ENCODE peak calls at places on chromosomes 7 and 10, in four cellular contexts. M, D, C and F are unnamed samples.

GRCh38 chr10:132844069-132844809 is 58.3 kb upstream of the NKX6-2 start:
- DNase-seq in M (no peak), D (no peak), C (no peak), F (no peak)

GRCh38 chr10:82889703-82890102 is 1014.7 kb downstream of the NRG3 start:
- DNase-seq in M (no peak), D (no peak), C (no peak), F (no peak)

GRCh38 chr10:128463991-128464755 is 337.9 kb upstream of the MKI67 start:
- DNase-seq in M (peak; percentile 50), D (peak; percentile 14), C (no peak), F (no peak)

GRCh38 chr10:72567421-72567820 is 58.5 kb downstream of the MICU1 start:
- DNase-seq in M (no peak), D (no peak), C (no peak), F (no peak)

GRCh38 chr7:6606866-6607583 is 8.4 kb upstream of the ZNF853 start:
- DNase-seq in M (no peak), D (no peak), C (no peak), F (no peak)

GRCh38 chr10:88813200-88813599 is 10.7 kb downstream of the LIPM start:
- DNase-seq in M (no peak), D (no peak), C (no peak), F (no peak)

GRCh38 chr7:114243019-114243507 is 171.6 kb upstream of the FOXP2 start:
- DNase-seq in M (no peak), D (no peak), C (no peak), F (no peak)

GRCh38 chr7:19834566-19834965 is 61.1 kb upstream of the TMEM196 start:
- DNase-seq in M (no peak), D (no peak), C (no peak), F (no peak)

GRCh38 chr10:36802523-36803153 is 322.8 kb upstream of the ANKRD30A start:
- DNase-seq in M (no peak), D (no peak), C (no peak), F (no peak)

GRCh38 chr7:98511175-98511574 is 105.9 kb upstream of the NPTX2 start:
- DNase-seq in M (no peak), D (no peak), C (no peak), F (no peak)

GRCh38 chr10:3372284-3372683 is 199.7 kb upstream of the PITRM1 start:
- DNase-seq in M (no peak), D (no peak), C (no peak), F (no peak)

GRCh38 chr7:120582916-120583315 is 275.0 kb downstream of the TSPAN12 start:
- DNase-seq in M (no peak), D (no peak), C (no peak), F (no peak)

GRCh38 chr7:28411876-28412662 is at the start of gene CREB5:
- DNase-seq in M (peak; percentile 55), D (no peak), C (no peak), F (no peak)

GRCh38 chr7:157043745-157044144 is 33.3 kb upstream of the MNX1 start:
- DNase-seq in M (no peak), D (no peak), C (peak; percentile 12), F (no peak)

GRCh38 chr10:82922755-82923154 is 1047.8 kb downstream of the NRG3 start:
- DNase-seq in M (no peak), D (no peak), C (no peak), F (no peak)

GRCh38 chr10:62001898-62002297 is 100.4 kb downstream of the ARID5B start:
- DNase-seq in M (peak; percentile 53), D (no peak), C (no peak), F (no peak)

GRCh38 chr10:122163182-122164027 is 107.7 kb upstream of the BTBD16 start:
- DNase-seq in M (no peak), D (no peak), C (no peak), F (no peak)

GRCh38 chr10:77091745-77092144 is 545.9 kb downstream of the KCNMA1 start:
- DNase-seq in M (no peak), D (no peak), C (no peak), F (no peak)

GRCh38 chr10:5546891-5547683 is 22.3 kb downstream of the CALML3 start:
- DNase-seq in M (no peak), D (no peak), C (no peak), F (no peak)

GRCh38 chr7:70736715-70737460 is 395.1 kb upstream of the GALNT17 start:
- DNase-seq in M (no peak), D (no peak), C (peak; percentile 39), F (no peak)

GRCh38 chr7:120005720-120006119 is 267.3 kb upstream of the KCND2 start:
- DNase-seq in M (no peak), D (no peak), C (no peak), F (no peak)

GRCh38 chr10:111885919-111886318 is 297.6 kb downstream of the GPAM start:
- DNase-seq in M (no peak), D (no peak), C (no peak), F (no peak)

GRCh38 chr10:7007575-7008190 is 403.2 kb downstream of the SFMBT2 start:
- DNase-seq in M (no peak), D (no peak), C (no peak), F (no peak)

GRCh38 chr7:157250605-157251228 is 86.1 kb upstream of the DNAJB6 start:
- DNase-seq in M (peak; percentile 74), D (no peak), C (no peak), F (peak; percentile 40)

GRCh38 chr10:62844280-62845011 is 28.3 kb upstream of the EGR2 start:
- DNase-seq in M (no peak), D (no peak), C (no peak), F (no peak)

GRCh38 chr10:104614245-104614831 is 26.8 kb upstream of the SORCS3 start:
- DNase-seq in M (peak; percentile 43), D (no peak), C (no peak), F (no peak)

GRCh38 chr7:113730309-113730955 is 188.4 kb downstream of the PPP1R3A start:
- DNase-seq in M (no peak), D (no peak), C (no peak), F (no peak)

GRCh38 chr7:17674956-17675300 is 265.4 kb downstream of the SNX13 start:
- DNase-seq in M (no peak), D (no peak), C (no peak), F (no peak)

GRCh38 chr7:99290980-99291607 is 18.5 kb downstream of the MYH16 start:
- DNase-seq in M (no peak), D (no peak), C (no peak), F (no peak)

GRCh38 chr10:78354101-78354500 is 320.4 kb downstream of the RPS24 start:
- DNase-seq in M (no peak), D (no peak), C (no peak), F (no peak)

GRCh38 chr10:576130-576465 is 113.4 kb downstream of the DIP2C start:
- DNase-seq in M (no peak), D (no peak), C (no peak), F (no peak)

GRCh38 chr7:100435401-100436304 is 644 bp downstream of the PPP1R35 start:
- DNase-seq in M (peak; percentile 69), D (peak; percentile 47), C (no peak), F (peak; percentile 29)

GRCh38 chr7:112481833-112482669 is 1.3 kb downstream of the LSMEM1 start:
- DNase-seq in M (no peak), D (no peak), C (peak; percentile 75), F (no peak)

GRCh38 chr7:31794851-31795250 is 107.8 kb downstream of the PPP1R17 start:
- DNase-seq in M (no peak), D (no peak), C (no peak), F (no peak)

GRCh38 chr7:27585781-27586447 is 76.8 kb downstream of the HIBADH start:
- DNase-seq in M (no peak), D (no peak), C (no peak), F (no peak)

GRCh38 chr10:122647383-122647968 is 52.2 kb downstream of the C10orf120 start:
- DNase-seq in M (no peak), D (no peak), C (no peak), F (no peak)

GRCh38 chr7:24786941-24787340 is 29.7 kb upstream of the GSDME start:
- DNase-seq in M (peak; percentile 27), D (no peak), C (peak; percentile 77), F (no peak)

GRCh38 chr7:94288091-94288490 is 106.6 kb upstream of the COL1A2 start:
- DNase-seq in M (no peak), D (no peak), C (no peak), F (no peak)